ENCODE peak calls at places on chromosome 1, in four cellular contexts. One of them, this sample, is unnamed.

GRCh38 chr1:186839077-186839400 is 10.3 kb downstream of the PLA2G4A start:
- DNase-seq in mammary epithelial cell: no peak
- DNase-seq in EL: no peak
- DNase-seq in tibial artery: no peak
- DNase-seq in this sample: no peak

GRCh38 chr1:26890467-26890796 is 349 bp upstream of the GPN2 start:
- DNase-seq in EL: no peak
- DNase-seq in tibial artery: no peak
- DNase-seq in mammary epithelial cell: no peak
- DNase-seq in this sample: no peak

GRCh38 chr1:24374891-24375786 is 38.4 kb downstream of the STPG1 start:
- DNase-seq in mammary epithelial cell: no peak
- DNase-seq in tibial artery: no peak
- DNase-seq in EL: peak
- DNase-seq in this sample: no peak

GRCh38 chr1:42944207-42944928 is 14.3 kb downstream of the SLC2A1 start:
- DNase-seq in mammary epithelial cell: no peak
- DNase-seq in EL: no peak
- DNase-seq in tibial artery: peak
- DNase-seq in this sample: peak

GRCh38 chr1:239909894-239910293 is 181.8 kb upstream of the FMN2 start:
- DNase-seq in tibial artery: no peak
- DNase-seq in mammary epithelial cell: no peak
- DNase-seq in EL: peak
- DNase-seq in this sample: no peak

GRCh38 chr1:157034137-157034800 is 11.3 kb downstream of the ARHGEF11 start:
- DNase-seq in tibial artery: no peak
- DNase-seq in mammary epithelial cell: peak
- DNase-seq in EL: no peak
- DNase-seq in this sample: no peak

GRCh38 chr1:107804134-107804533 is 160.8 kb downstream of the VAV3 start:
- DNase-seq in tibial artery: no peak
- DNase-seq in EL: no peak
- DNase-seq in mammary epithelial cell: no peak
- DNase-seq in this sample: no peak

GRCh38 chr1:16458801-16459200 is 18.3 kb downstream of the NECAP2 start:
- DNase-seq in EL: no peak
- DNase-seq in mammary epithelial cell: no peak
- DNase-seq in tibial artery: no peak
- DNase-seq in this sample: peak

GRCh38 chr1:109793486-109794318 is 30.0 kb upstream of the EPS8L3 start:
- DNase-seq in mammary epithelial cell: peak
- DNase-seq in EL: peak
- DNase-seq in tibial artery: peak
- DNase-seq in this sample: peak

GRCh38 chr1:100785399-100786082 is 66.0 kb downstream of the VCAM1 start:
- DNase-seq in tibial artery: no peak
- DNase-seq in mammary epithelial cell: no peak
- DNase-seq in EL: peak
- DNase-seq in this sample: no peak

GRCh38 chr1:13965770-13966398 is 265.9 kb downstream of the PRDM2 start:
- DNase-seq in EL: peak
- DNase-seq in mammary epithelial cell: peak
- DNase-seq in tibial artery: no peak
- DNase-seq in this sample: no peak

GRCh38 chr1:39268112-39268581 is 63.7 kb downstream of the MACF1 start:
- DNase-seq in mammary epithelial cell: peak
- DNase-seq in tibial artery: peak
- DNase-seq in EL: peak
- DNase-seq in this sample: no peak

GRCh38 chr1:230186003-230186863 is 119.2 kb downstream of the GALNT2 start:
- DNase-seq in mammary epithelial cell: peak
- DNase-seq in EL: peak
- DNase-seq in tibial artery: no peak
- DNase-seq in this sample: no peak

GRCh38 chr1:6779089-6779805 is 6.0 kb upstream of the CAMTA1 start:
- DNase-seq in tibial artery: no peak
- DNase-seq in EL: no peak
- DNase-seq in mammary epithelial cell: no peak
- DNase-seq in this sample: no peak

This sample was measured in aorta.